ENCODE peak calls at places on chromosomes 1 and 21, in four cellular contexts. E, I, V and N are unnamed samples.

GRCh38 chr1:67535474-67535873 is 105.3 kb upstream of the SERBP1 start:
- DNase-seq in E (peak), I (peak), V (peak), N (peak)

GRCh38 chr1:1858382-1859086 is 32.4 kb downstream of the GNB1 start:
- DNase-seq in E (peak), I (peak), V (no peak), N (peak)

GRCh38 chr1:156471496-156472490 is 28.8 kb downstream of the MEF2D start:
- DNase-seq in E (no peak), I (no peak), V (no peak), N (no peak)

GRCh38 chr21:45607021-45607921 is 36.3 kb upstream of the PCBP3 start:
- DNase-seq in E (peak), I (no peak), V (no peak), N (no peak)

GRCh38 chr1:201593200-201593828 is 54.4 kb downstream of the NAV1 start:
- DNase-seq in E (peak), I (no peak), V (no peak), N (peak)

GRCh38 chr1:90593312-90593711 is 123.8 kb downstream of the BARHL2 start:
- DNase-seq in E (no peak), I (no peak), V (no peak), N (no peak)

GRCh38 chr1:54922921-54923421 is 36.0 kb upstream of the DHCR24 start:
- DNase-seq in E (no peak), I (no peak), V (no peak), N (no peak)

GRCh38 chr1:244636488-244637259 is 16.3 kb upstream of the DESI2 start:
- DNase-seq in E (no peak), I (no peak), V (no peak), N (no peak)

GRCh38 chr1:220227393-220227792 is 44.9 kb downstream of the RAB3GAP2 start:
- DNase-seq in E (no peak), I (peak), V (no peak), N (no peak)

GRCh38 chr1:161185732-161186311 is 8.5 kb upstream of the B4GALT3 start:
- DNase-seq in E (no peak), I (no peak), V (peak), N (no peak)

GRCh38 chr1:92228401-92228800 is 10.7 kb downstream of the C1orf146 start:
- DNase-seq in E (no peak), I (no peak), V (no peak), N (no peak)

GRCh38 chr1:92230736-92231135 is 13.0 kb downstream of the C1orf146 start:
- DNase-seq in E (no peak), I (no peak), V (no peak), N (no peak)
- TF ChIP-seq FOS in E (no peak), I (no peak), V (no peak), N (no peak)

GRCh38 chr1:168428063-168428731 is 115.6 kb downstream of the XCL2 start:
- DNase-seq in E (no peak), I (no peak), V (no peak), N (no peak)
- TF ChIP-seq FOS in E (no peak), I (no peak), V (no peak), N (no peak)

DNA sequence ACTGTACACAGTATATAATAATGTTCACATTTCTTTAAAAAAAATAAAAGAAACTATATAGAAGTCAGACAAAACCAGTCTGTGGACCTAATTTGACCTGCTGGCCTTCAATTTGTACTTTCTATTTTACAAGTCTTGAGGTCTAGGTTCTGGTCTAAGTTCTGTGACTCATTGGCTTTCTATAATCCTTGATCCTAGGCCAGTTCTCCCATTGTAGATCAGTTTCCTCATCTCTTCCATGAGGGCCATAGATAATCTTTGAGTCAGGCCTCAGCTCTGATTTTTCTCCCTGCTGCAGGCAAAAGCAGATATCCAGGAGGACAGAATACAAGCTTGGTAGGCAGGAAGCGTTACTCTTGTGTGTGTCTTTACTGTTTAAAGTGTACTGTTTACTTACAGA is 603.7 kb upstream of the CAMK1G start:
- DNase-seq in E (no peak), I (no peak), V (no peak), N (no peak)
- TF ChIP-seq FOS in E (no peak), I (no peak), V (no peak), N (no peak)

DNA sequence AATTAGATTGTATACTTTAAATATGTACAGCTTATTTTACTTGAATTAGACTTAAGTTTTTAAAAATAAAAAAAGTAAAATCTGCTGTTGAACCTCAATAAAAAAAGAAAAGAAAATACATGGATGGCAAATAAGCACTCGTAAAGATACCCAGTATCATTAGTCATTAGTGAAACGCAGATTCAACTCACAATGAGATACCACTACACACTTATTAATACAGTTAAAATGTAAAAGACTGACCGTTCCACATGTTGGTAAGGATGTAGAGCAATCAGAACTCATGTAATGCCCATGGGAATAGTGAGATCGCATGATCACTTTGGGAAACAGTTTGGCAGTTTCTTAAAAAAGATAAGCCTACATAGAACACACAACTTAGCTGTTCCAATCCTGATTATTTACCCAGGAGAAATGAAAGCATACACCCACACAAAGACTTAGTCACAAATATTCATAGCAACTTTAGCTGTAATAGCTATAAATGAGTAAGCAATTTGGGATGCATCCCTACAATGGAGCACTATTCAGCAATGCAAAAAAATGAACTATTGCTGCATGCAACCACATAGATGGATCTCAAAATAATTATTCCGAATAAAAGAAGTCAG is 7.3 kb downstream of the SH2D1B start:
- DNase-seq in E (peak), I (no peak), V (no peak), N (no peak)
- TF ChIP-seq FOS in E (peak), I (no peak), V (no peak), N (no peak)

DNA sequence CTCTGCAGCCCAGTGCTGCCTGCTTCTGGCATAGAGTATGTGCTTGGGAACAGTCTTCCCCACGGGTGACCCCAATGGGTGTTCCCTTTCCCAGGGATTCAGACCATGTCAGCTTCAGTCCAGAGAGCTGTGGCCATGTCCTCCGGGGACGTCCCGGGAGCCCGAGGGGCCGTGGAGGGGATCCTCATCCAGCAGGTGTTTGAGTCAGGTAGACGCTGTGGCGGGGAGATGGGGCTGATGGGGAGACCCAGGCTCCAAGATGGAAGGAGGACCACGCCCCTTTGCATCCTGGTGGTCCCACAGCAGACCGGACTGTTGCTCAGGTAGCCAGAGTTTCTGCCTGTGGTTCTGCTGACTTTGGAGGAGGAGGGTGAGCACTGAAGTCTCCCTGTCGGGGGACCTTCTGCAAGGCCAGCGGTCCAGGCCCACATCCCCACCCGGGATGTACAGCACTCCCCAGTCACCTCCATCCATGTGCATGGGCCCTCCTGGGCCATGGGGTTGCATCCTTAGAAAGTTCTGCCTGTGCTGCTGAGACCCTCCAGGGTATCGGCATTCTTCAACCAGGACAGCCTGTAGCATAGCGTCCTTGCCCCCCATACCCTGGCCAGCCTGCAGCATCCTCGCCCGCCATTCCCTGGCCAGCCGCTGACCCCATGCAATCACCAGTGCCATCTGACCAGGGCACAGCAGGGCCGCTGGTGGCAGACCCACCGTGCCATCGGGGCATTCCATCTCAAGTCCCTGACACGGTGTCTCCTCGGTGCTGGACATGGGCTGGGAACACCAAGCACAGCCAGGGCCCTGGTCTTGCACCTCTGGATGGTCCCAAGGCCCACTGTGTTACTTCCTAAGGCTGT is 2.8 kb downstream of the AIRE start:
- DNase-seq in E (no peak), I (no peak), V (no peak), N (no peak)
- TF ChIP-seq FOS in E (no peak), I (no peak), V (no peak), N (no peak)

GRCh38 chr1:7609311-7609994 is 161.6 kb upstream of the VAMP3 start:
- DNase-seq in E (no peak), I (no peak), V (no peak), N (no peak)

GRCh38 chr1:7610936-7611335 is 160.2 kb upstream of the VAMP3 start:
- DNase-seq in E (no peak), I (no peak), V (no peak), N (no peak)

GRCh38 chr1:7610106-7610731 is 160.9 kb upstream of the VAMP3 start:
- DNase-seq in E (no peak), I (no peak), V (no peak), N (no peak)

GRCh38 chr1:7613106-7613850 is 157.8 kb upstream of the VAMP3 start:
- DNase-seq in E (no peak), I (no peak), V (no peak), N (no peak)

DNA sequence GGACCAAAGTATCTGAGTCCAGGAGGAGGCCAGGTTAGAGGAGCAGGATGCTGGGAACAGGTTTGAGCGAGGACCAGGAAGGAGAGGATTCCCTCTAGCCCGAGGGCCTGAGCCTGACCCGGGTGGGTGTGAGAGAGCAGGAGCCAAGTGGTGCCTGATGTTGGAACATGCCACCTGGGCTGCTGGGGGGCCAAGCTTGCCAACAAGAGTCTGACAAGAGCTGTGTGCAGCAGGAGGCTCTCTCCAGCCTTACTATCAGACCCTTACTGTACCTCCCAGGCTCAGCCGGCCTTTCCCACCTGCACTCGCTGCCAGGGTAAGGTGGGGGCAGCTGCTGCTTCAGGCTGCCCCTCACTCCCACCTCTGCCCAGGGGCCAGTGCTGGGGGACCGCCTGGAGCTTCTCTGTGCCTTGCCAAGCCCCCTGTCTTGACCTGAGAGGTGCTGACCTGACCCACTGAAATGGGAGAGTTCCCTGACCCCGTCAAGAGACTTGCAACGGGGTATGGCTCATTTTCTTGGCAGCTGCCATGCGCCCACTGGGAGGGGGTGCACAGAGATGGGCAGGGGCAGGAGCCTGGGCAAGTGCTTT is 159.6 kb upstream of the VAMP3 start:
- DNase-seq in E (no peak), I (no peak), V (no peak), N (no peak)
- TF ChIP-seq FOS in E (no peak), I (no peak), V (no peak), N (no peak)

GRCh38 chr1:16178596-16179497 is 23.0 kb upstream of the EPHA2 start:
- DNase-seq in E (no peak), I (no peak), V (no peak), N (no peak)
- TF ChIP-seq FOS in E (no peak), I (no peak), V (no peak), N (no peak)

DNA sequence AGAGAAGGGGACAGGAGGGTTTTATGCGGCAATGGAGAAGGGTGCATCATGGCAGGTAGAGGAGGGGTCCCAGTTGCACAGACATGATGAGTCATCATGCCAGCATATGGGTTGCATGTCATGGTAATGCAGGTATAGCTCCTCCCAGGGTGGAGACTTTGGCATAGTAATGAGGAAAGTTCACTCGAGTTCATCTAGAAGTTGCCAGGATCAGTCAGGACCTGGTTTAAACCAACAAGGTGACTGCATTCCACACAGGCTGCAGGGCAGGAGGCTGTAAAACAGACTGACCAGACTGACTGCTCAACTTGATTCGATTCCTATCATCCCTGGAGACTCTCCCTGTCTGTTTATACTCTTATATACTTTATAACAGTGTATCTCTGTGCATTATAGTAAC is 355.8 kb upstream of the DUSP10 start:
- DNase-seq in E (no peak), I (no peak), V (no peak), N (no peak)
- TF ChIP-seq FOS in E (no peak), I (no peak), V (no peak), N (no peak)